ENCODE peak calls at places on chromosomes 11 and 22, in eight cellular contexts. One of them, this sample, is unnamed.

GRCh38 chr11:69296890-69297224 is 2.9 kb downstream of the MYEOV start:
- DNase-seq in CD8-positive, alpha-beta T cell: no peak
- DNase-seq in tibial artery: peak
- DNase-seq in IMR-90: no peak
- DNase-seq in hepatocyte: no peak
- DNase-seq in AG10803: no peak
- DNase-seq in thyroid gland: no peak
- DNase-seq in colonic mucosa: no peak
- DNase-seq in this sample: no peak

GRCh38 chr11:9748361-9748970 is 84.6 kb downstream of the SWAP70 start:
- DNase-seq in CD8-positive, alpha-beta T cell: peak
- DNase-seq in tibial artery: peak
- DNase-seq in IMR-90: peak
- DNase-seq in hepatocyte: peak
- DNase-seq in AG10803: peak
- DNase-seq in thyroid gland: peak
- DNase-seq in colonic mucosa: peak
- DNase-seq in this sample: peak

GRCh38 chr11:82308979-82309378 is 424.7 kb downstream of the FAM181B start:
- DNase-seq in CD8-positive, alpha-beta T cell: no peak
- DNase-seq in tibial artery: no peak
- DNase-seq in IMR-90: no peak
- DNase-seq in hepatocyte: no peak
- DNase-seq in AG10803: no peak
- DNase-seq in thyroid gland: no peak
- DNase-seq in colonic mucosa: no peak
- DNase-seq in this sample: no peak

GRCh38 chr11:128467610-128468041 is 119.7 kb downstream of the ETS1 start:
- DNase-seq in CD8-positive, alpha-beta T cell: no peak
- DNase-seq in tibial artery: peak
- DNase-seq in IMR-90: peak
- DNase-seq in hepatocyte: peak
- DNase-seq in AG10803: peak
- DNase-seq in thyroid gland: no peak
- DNase-seq in colonic mucosa: no peak
- DNase-seq in this sample: peak

GRCh38 chr11:58631378-58631777 is 8.9 kb downstream of the CNTF start:
- DNase-seq in CD8-positive, alpha-beta T cell: no peak
- DNase-seq in tibial artery: no peak
- DNase-seq in IMR-90: no peak
- DNase-seq in hepatocyte: no peak
- DNase-seq in AG10803: no peak
- DNase-seq in thyroid gland: no peak
- DNase-seq in colonic mucosa: no peak
- DNase-seq in this sample: no peak

GRCh38 chr11:95443386-95443785 is 212.4 kb upstream of the SESN3 start:
- DNase-seq in CD8-positive, alpha-beta T cell: no peak
- DNase-seq in tibial artery: no peak
- DNase-seq in IMR-90: no peak
- DNase-seq in hepatocyte: no peak
- DNase-seq in AG10803: no peak
- DNase-seq in thyroid gland: no peak
- DNase-seq in colonic mucosa: no peak
- DNase-seq in this sample: no peak

GRCh38 chr11:9893474-9893873 is 229.6 kb downstream of the SWAP70 start:
- DNase-seq in CD8-positive, alpha-beta T cell: no peak
- DNase-seq in tibial artery: no peak
- DNase-seq in IMR-90: peak
- DNase-seq in hepatocyte: no peak
- DNase-seq in AG10803: no peak
- DNase-seq in thyroid gland: no peak
- DNase-seq in colonic mucosa: no peak
- DNase-seq in this sample: no peak

GRCh38 chr11:2582436-2582931 is 117.3 kb downstream of the KCNQ1OT1 start:
- DNase-seq in CD8-positive, alpha-beta T cell: no peak
- DNase-seq in tibial artery: no peak
- DNase-seq in IMR-90: no peak
- DNase-seq in hepatocyte: no peak
- DNase-seq in AG10803: no peak
- DNase-seq in thyroid gland: peak
- DNase-seq in colonic mucosa: no peak
- DNase-seq in this sample: no peak

GRCh38 chr11:13620063-13620462 is 48.4 kb upstream of the FAR1 start:
- DNase-seq in CD8-positive, alpha-beta T cell: no peak
- DNase-seq in tibial artery: no peak
- DNase-seq in IMR-90: no peak
- DNase-seq in hepatocyte: no peak
- DNase-seq in AG10803: no peak
- DNase-seq in thyroid gland: no peak
- DNase-seq in colonic mucosa: no peak
- DNase-seq in this sample: no peak

GRCh38 chr22:17201285-17201945 is 17.8 kb downstream of the ADA2 start:
- DNase-seq in CD8-positive, alpha-beta T cell: no peak
- DNase-seq in tibial artery: no peak
- DNase-seq in IMR-90: peak
- DNase-seq in hepatocyte: peak
- DNase-seq in AG10803: peak
- DNase-seq in thyroid gland: no peak
- DNase-seq in colonic mucosa: no peak
- DNase-seq in this sample: no peak
- TF ChIP-seq CTCF in CD8-positive, alpha-beta T cell: no peak
- TF ChIP-seq CTCF in tibial artery: no peak
- TF ChIP-seq CTCF in IMR-90: peak
- TF ChIP-seq CTCF in hepatocyte: peak
- TF ChIP-seq CTCF in AG10803: peak
- TF ChIP-seq CTCF in thyroid gland: no peak
- TF ChIP-seq CTCF in colonic mucosa: no peak
- TF ChIP-seq CTCF in this sample: peak

DNA sequence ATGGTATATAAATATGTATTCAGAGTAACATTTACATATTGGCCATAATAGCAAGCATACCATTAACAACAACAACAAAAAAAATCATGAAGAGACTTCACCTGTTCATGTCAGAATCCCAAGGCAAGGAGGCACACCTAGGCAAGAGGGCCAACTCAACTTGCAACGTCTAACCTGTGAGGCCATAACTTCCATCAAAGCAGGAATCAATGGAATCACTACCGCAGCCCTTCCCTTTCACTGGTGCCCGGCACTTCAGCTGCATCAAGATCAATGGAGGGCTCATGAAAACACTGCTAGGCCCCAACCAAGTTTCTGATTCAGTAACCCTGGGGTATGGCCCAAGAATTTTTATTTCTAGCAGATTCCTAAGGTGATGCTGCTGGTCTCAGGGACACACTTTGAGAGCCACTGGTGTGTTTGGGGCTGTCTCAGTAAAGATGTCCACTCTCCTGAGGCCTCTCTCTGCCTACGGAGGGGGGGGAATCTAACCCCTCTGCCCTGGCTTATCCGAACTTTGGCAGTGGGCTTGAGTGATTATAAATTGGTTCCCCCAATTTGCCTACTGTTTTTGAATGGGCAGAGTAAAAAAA is 8.0 kb downstream of the ZFTA start:
- DNase-seq in CD8-positive, alpha-beta T cell: no peak
- DNase-seq in tibial artery: no peak
- DNase-seq in IMR-90: no peak
- DNase-seq in hepatocyte: no peak
- DNase-seq in AG10803: no peak
- DNase-seq in thyroid gland: no peak
- DNase-seq in colonic mucosa: no peak
- DNase-seq in this sample: no peak
- H3K4me3 ChIP-seq in CD8-positive, alpha-beta T cell: no peak
- H3K4me3 ChIP-seq in tibial artery: no peak
- H3K4me3 ChIP-seq in IMR-90: no peak
- H3K4me3 ChIP-seq in hepatocyte: no peak
- H3K4me3 ChIP-seq in AG10803: no peak
- H3K4me3 ChIP-seq in thyroid gland: no peak
- H3K4me3 ChIP-seq in colonic mucosa: no peak
- H3K4me3 ChIP-seq in this sample: no peak

GRCh38 chr22:49162841-49163240 is 664.8 kb downstream of the BRD1 start:
- DNase-seq in CD8-positive, alpha-beta T cell: no peak
- DNase-seq in tibial artery: no peak
- DNase-seq in IMR-90: no peak
- DNase-seq in hepatocyte: no peak
- DNase-seq in AG10803: no peak
- DNase-seq in thyroid gland: no peak
- DNase-seq in colonic mucosa: no peak
- DNase-seq in this sample: no peak

GRCh38 chr22:49159711-49160110 is 668.0 kb downstream of the BRD1 start:
- DNase-seq in CD8-positive, alpha-beta T cell: no peak
- DNase-seq in tibial artery: no peak
- DNase-seq in IMR-90: no peak
- DNase-seq in hepatocyte: no peak
- DNase-seq in AG10803: no peak
- DNase-seq in thyroid gland: no peak
- DNase-seq in colonic mucosa: no peak
- DNase-seq in this sample: no peak

GRCh38 chr22:49158741-49159564 is 668.7 kb downstream of the BRD1 start:
- DNase-seq in CD8-positive, alpha-beta T cell: no peak
- DNase-seq in tibial artery: peak
- DNase-seq in IMR-90: no peak
- DNase-seq in hepatocyte: no peak
- DNase-seq in AG10803: no peak
- DNase-seq in thyroid gland: no peak
- DNase-seq in colonic mucosa: no peak
- DNase-seq in this sample: no peak

GRCh38 chr22:49161002-49161850 is 666.4 kb downstream of the BRD1 start:
- DNase-seq in CD8-positive, alpha-beta T cell: no peak
- DNase-seq in tibial artery: no peak
- DNase-seq in IMR-90: no peak
- DNase-seq in hepatocyte: no peak
- DNase-seq in AG10803: no peak
- DNase-seq in thyroid gland: no peak
- DNase-seq in colonic mucosa: no peak
- DNase-seq in this sample: no peak

GRCh38 chr22:49160261-49161001 is 667.2 kb downstream of the BRD1 start:
- DNase-seq in CD8-positive, alpha-beta T cell: no peak
- DNase-seq in tibial artery: no peak
- DNase-seq in IMR-90: no peak
- DNase-seq in hepatocyte: no peak
- DNase-seq in AG10803: no peak
- DNase-seq in thyroid gland: no peak
- DNase-seq in colonic mucosa: no peak
- DNase-seq in this sample: no peak
- TF ChIP-seq CTCF in CD8-positive, alpha-beta T cell: no peak
- TF ChIP-seq CTCF in tibial artery: no peak
- TF ChIP-seq CTCF in IMR-90: no peak
- TF ChIP-seq CTCF in hepatocyte: no peak
- TF ChIP-seq CTCF in AG10803: no peak
- TF ChIP-seq CTCF in thyroid gland: no peak
- TF ChIP-seq CTCF in colonic mucosa: no peak
- TF ChIP-seq CTCF in this sample: no peak

DNA sequence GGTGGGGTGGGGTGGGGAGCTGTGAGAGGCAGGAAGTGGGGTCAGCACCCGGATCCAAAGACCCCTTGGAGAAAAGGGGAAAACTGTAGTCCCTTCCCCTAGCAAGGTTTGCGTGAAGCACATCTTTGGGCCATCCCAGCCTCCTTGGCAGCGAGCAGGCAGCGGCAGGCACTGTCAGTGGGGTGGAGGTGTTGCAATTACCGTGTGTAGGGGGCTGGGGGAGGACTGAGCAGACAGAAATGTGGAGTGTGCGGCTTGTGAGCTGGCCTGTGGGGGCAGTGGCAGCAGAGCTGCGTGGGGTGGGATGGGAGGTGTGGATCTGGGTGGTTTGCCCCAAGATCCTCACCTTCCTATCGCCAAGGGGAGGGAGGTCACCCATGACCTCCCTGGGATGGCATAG is 16.4 kb downstream of the DAGLA start:
- DNase-seq in CD8-positive, alpha-beta T cell: no peak
- DNase-seq in tibial artery: no peak
- DNase-seq in IMR-90: no peak
- DNase-seq in hepatocyte: no peak
- DNase-seq in AG10803: no peak
- DNase-seq in thyroid gland: no peak
- DNase-seq in colonic mucosa: no peak
- DNase-seq in this sample: no peak
- H3K4me3 ChIP-seq in CD8-positive, alpha-beta T cell: no peak
- H3K4me3 ChIP-seq in tibial artery: no peak
- H3K4me3 ChIP-seq in IMR-90: no peak
- H3K4me3 ChIP-seq in hepatocyte: no peak
- H3K4me3 ChIP-seq in AG10803: no peak
- H3K4me3 ChIP-seq in thyroid gland: no peak
- H3K4me3 ChIP-seq in colonic mucosa: no peak
- H3K4me3 ChIP-seq in this sample: no peak

GRCh38 chr22:37505989-37506388 is 13.2 kb downstream of the CARD10 start:
- DNase-seq in CD8-positive, alpha-beta T cell: no peak
- DNase-seq in tibial artery: no peak
- DNase-seq in IMR-90: no peak
- DNase-seq in hepatocyte: no peak
- DNase-seq in AG10803: no peak
- DNase-seq in thyroid gland: no peak
- DNase-seq in colonic mucosa: no peak
- DNase-seq in this sample: no peak

GRCh38 chr22:37510046-37510445 is 9.2 kb downstream of the CARD10 start:
- DNase-seq in CD8-positive, alpha-beta T cell: no peak
- DNase-seq in tibial artery: no peak
- DNase-seq in IMR-90: no peak
- DNase-seq in hepatocyte: no peak
- DNase-seq in AG10803: no peak
- DNase-seq in thyroid gland: no peak
- DNase-seq in colonic mucosa: no peak
- DNase-seq in this sample: no peak

GRCh38 chr22:37507731-37508130 is 11.5 kb downstream of the CARD10 start:
- DNase-seq in CD8-positive, alpha-beta T cell: no peak
- DNase-seq in tibial artery: no peak
- DNase-seq in IMR-90: no peak
- DNase-seq in hepatocyte: no peak
- DNase-seq in AG10803: no peak
- DNase-seq in thyroid gland: no peak
- DNase-seq in colonic mucosa: no peak
- DNase-seq in this sample: no peak

GRCh38 chr22:37509026-37509886 is 10.0 kb downstream of the CARD10 start:
- DNase-seq in CD8-positive, alpha-beta T cell: no peak
- DNase-seq in tibial artery: no peak
- DNase-seq in IMR-90: no peak
- DNase-seq in hepatocyte: no peak
- DNase-seq in AG10803: no peak
- DNase-seq in thyroid gland: no peak
- DNase-seq in colonic mucosa: no peak
- DNase-seq in this sample: no peak

GRCh38 chr22:37508431-37508963 is 10.7 kb downstream of the CARD10 start:
- DNase-seq in CD8-positive, alpha-beta T cell: no peak
- DNase-seq in tibial artery: no peak
- DNase-seq in IMR-90: no peak
- DNase-seq in hepatocyte: no peak
- DNase-seq in AG10803: no peak
- DNase-seq in thyroid gland: no peak
- DNase-seq in colonic mucosa: no peak
- DNase-seq in this sample: no peak
- TF ChIP-seq CTCF in CD8-positive, alpha-beta T cell: no peak
- TF ChIP-seq CTCF in tibial artery: no peak
- TF ChIP-seq CTCF in IMR-90: no peak
- TF ChIP-seq CTCF in hepatocyte: no peak
- TF ChIP-seq CTCF in AG10803: no peak
- TF ChIP-seq CTCF in thyroid gland: no peak
- TF ChIP-seq CTCF in colonic mucosa: peak
- TF ChIP-seq CTCF in this sample: no peak

GRCh38 chr22:48250286-48250895 is 1487.9 kb downstream of the TBC1D22A start:
- DNase-seq in CD8-positive, alpha-beta T cell: no peak
- DNase-seq in tibial artery: peak
- DNase-seq in IMR-90: no peak
- DNase-seq in hepatocyte: no peak
- DNase-seq in AG10803: no peak
- DNase-seq in thyroid gland: no peak
- DNase-seq in colonic mucosa: no peak
- DNase-seq in this sample: no peak
- H3K4me3 ChIP-seq in CD8-positive, alpha-beta T cell: no peak
- H3K4me3 ChIP-seq in tibial artery: no peak
- H3K4me3 ChIP-seq in IMR-90: no peak
- H3K4me3 ChIP-seq in hepatocyte: no peak
- H3K4me3 ChIP-seq in AG10803: no peak
- H3K4me3 ChIP-seq in thyroid gland: no peak
- H3K4me3 ChIP-seq in colonic mucosa: no peak
- H3K4me3 ChIP-seq in this sample: no peak